ENCODE peak calls at places on chromosome 10, in nine cellular contexts. G is AG04450, X is HS-27A, B is GM19239, P is cardiac fibroblast, L is B cell, C is cardiac septum, J is lower lobe of right lung, T is OCI-LY7. R is an unnamed sample.

GRCh38 chr10:84665883-84666463 is 337.6 kb downstream of the CCSER2 start:
- DNase-seq in G (no peak), C (no peak), B (peak), X (no peak), P (no peak), L (no peak), T (peak), J (peak), R (no peak)

GRCh38 chr10:44975487-44976331 is 2.9 kb downstream of the DEPP1 start:
- DNase-seq in P (peak), B (no peak), T (no peak), L (no peak), X (no peak), C (no peak), J (no peak), G (no peak), R (peak)

GRCh38 chr10:69838853-69839252 is 37.1 kb downstream of the COL13A1 start:
- DNase-seq in L (no peak), G (no peak), T (no peak), J (no peak), C (no peak), P (peak), X (no peak), B (no peak), R (peak)

GRCh38 chr10:69446229-69446628 is 5.0 kb upstream of the TSPAN15 start:
- DNase-seq in G (no peak), T (no peak), C (no peak), L (no peak), P (peak), B (no peak), X (no peak), J (no peak), R (peak)

GRCh38 chr10:100882681-100883321 is 30.0 kb upstream of the SLF2 start:
- DNase-seq in L (no peak), X (no peak), P (peak), T (no peak), J (no peak), G (peak), B (no peak), C (peak), R (peak)

GRCh38 chr10:99777918-99778716 is 4.3 kb upstream of the ABCC2 start:
- DNase-seq in B (no peak), G (no peak), T (peak), C (no peak), P (no peak), J (no peak), X (no peak), L (no peak), R (no peak)

GRCh38 chr10:4656576-4657194 is 169.3 kb upstream of the AKR1E2 start:
- DNase-seq in B (peak), X (peak), G (no peak), T (peak), P (peak), L (no peak), C (no peak), J (peak), R (peak)

GRCh38 chr10:13840036-13840435 is 253.3 kb downstream of the PRPF18 start:
- DNase-seq in J (no peak), G (no peak), T (no peak), L (no peak), C (no peak), P (no peak), X (no peak), B (no peak), R (peak)

GRCh38 chr10:37710831-37711616 is 146.4 kb downstream of the ZNF248 start:
- DNase-seq in L (no peak), B (no peak), T (no peak), X (peak), P (no peak), C (no peak), G (no peak), J (no peak), R (peak)

GRCh38 chr10:63208981-63209380 is 75.9 kb downstream of the NRBF2 start:
- DNase-seq in B (no peak), P (peak), X (no peak), L (no peak), C (no peak), G (no peak), T (no peak), J (no peak), R (peak)

GRCh38 chr10:28036587-28036986 is 37.7 kb upstream of the ODAD2 start:
- DNase-seq in G (peak), B (no peak), X (no peak), L (no peak), P (no peak), J (no peak), T (no peak), C (no peak), R (peak)

GRCh38 chr10:64528294-64529002 is 1007.2 kb downstream of the REEP3 start:
- DNase-seq in G (no peak), J (no peak), C (no peak), L (no peak), P (no peak), X (no peak), B (no peak), T (no peak), R (no peak)

GRCh38 chr10:127563718-127564553 is 14.8 kb downstream of the NPS start:
- DNase-seq in P (no peak), X (no peak), B (peak), L (no peak), G (no peak), J (peak), C (no peak), T (peak), R (peak)

GRCh38 chr10:101014230-101014884 is 14.7 kb downstream of the LZTS2 start:
- DNase-seq in J (peak), C (peak), L (peak), G (no peak), T (peak), B (peak), P (peak), X (no peak), R (peak)

GRCh38 chr10:1551636-1552338 is 185.5 kb downstream of the ADARB2 start:
- DNase-seq in T (no peak), X (no peak), P (no peak), G (no peak), L (no peak), J (no peak), B (no peak), C (no peak), R (no peak)

GRCh38 chr10:6956562-6956961 is 376.5 kb upstream of the PRKCQ start:
- DNase-seq in G (no peak), L (no peak), T (no peak), C (no peak), B (no peak), J (no peak), X (no peak), P (no peak), R (no peak)